ENCODE peak calls at places on chromosome 13, in four cellular contexts. F, P, M and W are unnamed samples.
A peak's percentile ranks its signal among the peaks of the same experiment; 100 is the strongest.

GRCh38 chr13:83232626-83233025 is 649.6 kb downstream of the SLITRK1 start:
- DNase-seq in F (peak; percentile 39), P (no peak), M (no peak), W (no peak)

GRCh38 chr13:94233401-94233800 is 246.1 kb downstream of the DCT start:
- DNase-seq in F (peak; percentile 94), P (no peak), M (peak; percentile 7), W (no peak)

GRCh38 chr13:97695684-97696083 is 257.8 kb upstream of the IPO5 start:
- DNase-seq in F (no peak), P (no peak), M (no peak), W (no peak)

GRCh38 chr13:98890186-98890585 is 87.7 kb downstream of the DOCK9 start:
- DNase-seq in F (peak; percentile 93), P (no peak), M (no peak), W (no peak)

GRCh38 chr13:21742041-21742440 is 71.2 kb downstream of the FGF9 start:
- DNase-seq in F (no peak), P (no peak), M (no peak), W (no peak)

GRCh38 chr13:63026285-63026797 is 1610.7 kb upstream of the PCDH20 start:
- DNase-seq in F (no peak), P (no peak), M (no peak), W (no peak)

GRCh38 chr13:95494082-95494681 is 58.3 kb upstream of the CLDN10 start:
- DNase-seq in F (peak; percentile 54), P (no peak), M (peak; percentile 16), W (no peak)

GRCh38 chr13:96792188-96792587 is 202.1 kb downstream of the OXGR1 start:
- DNase-seq in F (no peak), P (no peak), M (no peak), W (no peak)

GRCh38 chr13:34419025-34419424 is 523.0 kb upstream of the NBEA start:
- DNase-seq in F (no peak), P (no peak), M (no peak), W (no peak)

GRCh38 chr13:57787058-57787791 is 155.7 kb downstream of the PCDH17 start:
- DNase-seq in F (no peak), P (no peak), M (no peak), W (no peak)

GRCh38 chr13:77599351-77599750 is 63.8 kb downstream of the SCEL start:
- DNase-seq in F (no peak), P (no peak), M (no peak), W (no peak)

GRCh38 chr13:91017031-91017668 is 330.3 kb upstream of the MIR17HG start:
- DNase-seq in F (peak; percentile 52), P (no peak), M (no peak), W (no peak)

GRCh38 chr13:52195052-52195837 is 35.8 kb upstream of the NEK3 start:
- DNase-seq in F (peak; percentile 75), P (peak; percentile 92), M (peak; percentile 84), W (peak; percentile 91)

GRCh38 chr13:77860621-77861020 is 58.0 kb downstream of the EDNRB start:
- DNase-seq in F (peak; percentile 82), P (no peak), M (no peak), W (no peak)

GRCh38 chr13:26991508-26992181 is 180.0 kb downstream of the USP12 start:
- DNase-seq in F (no peak), P (peak; percentile 63), M (no peak), W (no peak)

GRCh38 chr13:27183561-27184147 is 12.0 kb upstream of the USP12 start:
- DNase-seq in F (peak; percentile 75), P (no peak), M (no peak), W (no peak)

GRCh38 chr13:99812611-99813010 is 159.0 kb downstream of the ZIC5 start:
- DNase-seq in F (peak; percentile 60), P (no peak), M (no peak), W (no peak)

GRCh38 chr13:102317593-102317992 is 84.3 kb downstream of the FGF14 start:
- DNase-seq in F (peak; percentile 33), P (peak; percentile 89), M (peak; percentile 92), W (peak; percentile 88)

GRCh38 chr13:21579754-21580316 is 24.1 kb downstream of the MICU2 start:
- DNase-seq in F (peak; percentile 4), P (no peak), M (no peak), W (no peak)

GRCh38 chr13:108609353-108609752 is 20.1 kb upstream of the MYO16 start:
- DNase-seq in F (peak; percentile 24), P (no peak), M (no peak), W (no peak)

GRCh38 chr13:43441916-43442315 is 344.9 kb downstream of the ENOX1 start:
- DNase-seq in F (no peak), P (no peak), M (no peak), W (no peak)

GRCh38 chr13:107351305-107351704 is 783.4 kb upstream of the ARGLU1 start:
- DNase-seq in F (no peak), P (no peak), M (no peak), W (no peak)

GRCh38 chr13:33349996-33350826 is 64.7 kb upstream of the STARD13 start:
- DNase-seq in F (peak; percentile 67), P (peak; percentile 79), M (peak; percentile 61), W (peak; percentile 59)

GRCh38 chr13:51785592-51786424 is 18.2 kb downstream of the DHRS12 start:
- DNase-seq in F (peak; percentile 80), P (no peak), M (peak; percentile 60), W (no peak)

GRCh38 chr13:19674898-19675297 is 41.4 kb downstream of the MPHOSPH8 start:
- DNase-seq in F (no peak), P (no peak), M (no peak), W (no peak)

GRCh38 chr13:81138353-81138995 is 797.5 kb upstream of the SPRY2 start:
- DNase-seq in F (no peak), P (no peak), M (no peak), W (no peak)

GRCh38 chr13:102836471-102836870 is 9.4 kb upstream of the ERCC5 start:
- DNase-seq in F (no peak), P (no peak), M (no peak), W (no peak)

GRCh38 chr13:52665325-52665724 is 12.7 kb downstream of the SUGT1 start:
- DNase-seq in F (peak; percentile 60), P (no peak), M (no peak), W (no peak)

GRCh38 chr13:113783482-113783881 is 24.5 kb downstream of the TMEM255B start:
- DNase-seq in F (no peak), P (no peak), M (no peak), W (no peak)

GRCh38 chr13:31227063-31227462 is 27.3 kb downstream of the B3GLCT start:
- DNase-seq in F (peak; percentile 42), P (no peak), M (no peak), W (no peak)

GRCh38 chr13:44397766-44398223 is 24.2 kb downstream of the SERP2 start:
- DNase-seq in F (no peak), P (peak; percentile 33), M (no peak), W (no peak)

DNA sequence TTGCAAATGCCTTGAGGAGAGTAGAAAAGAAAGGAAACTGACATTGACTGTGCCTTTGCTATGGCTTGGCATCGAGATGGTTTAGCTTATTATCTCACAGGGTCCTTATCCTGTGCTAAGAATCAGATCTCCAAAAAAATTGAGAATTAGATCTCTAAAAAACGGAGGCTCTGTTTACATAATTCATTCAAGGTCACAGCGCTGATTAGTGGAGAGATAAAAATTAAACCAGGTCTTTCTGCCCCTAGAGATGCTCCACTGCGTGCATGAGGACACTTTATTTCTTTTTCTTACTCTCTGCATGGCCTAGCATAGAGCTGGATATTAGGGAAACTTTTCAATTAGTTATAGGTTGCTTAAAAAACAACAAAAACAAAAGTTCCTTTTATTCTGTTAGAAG is 17.3 kb downstream of the LRCH1 start:
- DNase-seq in F (no peak), P (no peak), M (no peak), W (no peak)
- H3K4me1 ChIP-seq in F (peaks cover 13% of the 10 kb centered on the region), P (peaks cover 29% of the 10 kb centered on the region), M (peaks cover 39% of the 10 kb centered on the region), W (no peaks in the 10 kb centered on the region)

GRCh38 chr13:39405596-39405995 is 197.4 kb downstream of the LHFPL6 start:
- DNase-seq in F (no peak), P (no peak), M (no peak), W (no peak)

GRCh38 chr13:39407786-39408185 is 195.2 kb downstream of the LHFPL6 start:
- DNase-seq in F (no peak), P (no peak), M (no peak), W (no peak)

GRCh38 chr13:39407138-39407537 is 195.9 kb downstream of the LHFPL6 start:
- DNase-seq in F (no peak), P (no peak), M (no peak), W (no peak)

GRCh38 chr13:39405107-39405506 is 197.9 kb downstream of the LHFPL6 start:
- DNase-seq in F (peak; percentile 9), P (no peak), M (no peak), W (no peak)

DNA sequence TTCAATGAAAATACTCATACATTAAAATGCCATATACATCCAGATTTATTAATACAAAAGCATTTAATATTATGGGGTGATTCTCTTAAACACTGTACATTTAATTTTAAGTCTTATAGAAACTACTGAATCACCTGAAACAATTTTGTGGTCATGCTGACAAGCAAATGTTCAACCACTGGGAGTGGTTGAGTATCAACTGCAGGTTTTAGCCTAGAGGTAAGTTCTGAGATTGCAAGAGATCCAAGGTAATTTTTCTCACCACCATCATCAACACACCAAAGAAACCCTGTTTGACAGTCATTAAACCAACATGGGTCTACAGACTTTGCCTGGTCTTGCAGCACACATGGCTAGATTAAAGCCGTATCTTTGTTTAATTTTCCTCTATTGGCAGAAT is 196.3 kb downstream of the LHFPL6 start:
- DNase-seq in F (no peak), P (no peak), M (no peak), W (no peak)
- H3K4me1 ChIP-seq in F (peaks cover 20% of the 10 kb centered on the region), P (peaks cover 2% of the 10 kb centered on the region), M (peaks cover 62% of the 10 kb centered on the region), W (peaks cover 44% of the 10 kb centered on the region)

DNA sequence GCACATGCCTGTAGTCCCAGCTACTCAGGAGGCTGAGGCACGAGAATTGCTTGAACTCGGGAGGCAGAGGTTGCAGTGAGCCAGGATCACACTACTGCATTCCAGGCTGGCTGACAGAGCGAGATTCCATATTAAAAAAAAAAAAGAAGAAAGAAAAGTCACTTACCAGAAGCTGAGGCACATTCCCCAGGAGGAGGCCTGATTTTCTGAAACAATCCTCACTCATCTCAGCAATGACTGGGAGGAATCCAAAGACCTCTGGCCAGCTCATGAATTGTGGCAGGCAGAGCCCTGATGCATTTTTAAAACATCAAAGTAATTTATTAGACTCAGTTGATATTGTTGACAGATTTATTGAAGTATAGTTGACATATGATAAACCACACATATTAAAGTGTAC is 206.3 kb downstream of the FOXO1 start:
- DNase-seq in F (peak; percentile 32), P (no peak), M (no peak), W (no peak)
- H3K4me1 ChIP-seq in F (no peaks in the 10 kb centered on the region), P (no peaks in the 10 kb centered on the region), M (no peaks in the 10 kb centered on the region), W (no peaks in the 10 kb centered on the region)

GRCh38 chr13:109740121-109740520 is 46.3 kb downstream of the IRS2 start:
- DNase-seq in F (no peak), P (no peak), M (no peak), W (no peak)

GRCh38 chr13:109738298-109738746 is 48.1 kb downstream of the IRS2 start:
- DNase-seq in F (no peak), P (no peak), M (no peak), W (no peak)

GRCh38 chr13:109735567-109735966 is 50.8 kb downstream of the IRS2 start:
- DNase-seq in F (no peak), P (no peak), M (no peak), W (no peak)

GRCh38 chr13:109737046-109737573 is 49.3 kb downstream of the IRS2 start:
- DNase-seq in F (no peak), P (no peak), M (peak; percentile 23), W (no peak)

DNA sequence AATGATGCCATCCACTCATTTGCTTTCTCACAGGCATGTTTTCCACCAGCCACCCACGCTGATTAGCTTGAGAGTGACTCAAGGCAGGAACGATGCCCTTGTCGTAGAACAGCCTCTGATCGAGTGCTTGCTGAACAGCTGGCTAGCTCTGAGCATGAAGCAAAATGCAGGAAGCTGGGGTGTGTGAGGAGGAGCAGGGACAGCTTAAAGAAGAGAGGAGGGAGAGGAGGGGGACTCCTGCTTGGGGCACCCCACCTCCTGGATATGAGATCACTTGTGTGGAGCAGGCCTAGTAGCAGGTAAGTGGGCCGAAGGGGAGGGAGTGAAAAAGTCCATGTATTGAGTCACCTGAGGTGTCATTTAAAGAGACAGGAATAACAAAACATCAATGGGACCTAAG is 48.8 kb downstream of the IRS2 start:
- DNase-seq in F (peak; percentile 91), P (no peak), M (no peak), W (no peak)
- H3K4me1 ChIP-seq in F (peaks cover 6% of the 10 kb centered on the region), P (peaks cover 3% of the 10 kb centered on the region), M (no peaks in the 10 kb centered on the region), W (no peaks in the 10 kb centered on the region)